ENCODE peak calls at places on chromosomes 7 and 10, in eight cellular contexts. One of them, this sample, is unnamed.

GRCh38 chr10:13685885-13686284 is 99.1 kb downstream of the PRPF18 start:
- DNase-seq in H9: no peak
- DNase-seq in heart right ventricle: peak
- DNase-seq in GM23338: no peak
- DNase-seq in IMR-90: no peak
- DNase-seq in WTC11: no peak
- DNase-seq in sigmoid colon: peak
- DNase-seq in dorsolateral prefrontal cortex: no peak
- DNase-seq in this sample: no peak

GRCh38 chr7:130912086-130912909 is 178.3 kb upstream of the KLF14 start:
- DNase-seq in GM23338: no peak
- DNase-seq in IMR-90: peak
- DNase-seq in WTC11: no peak
- DNase-seq in H9: no peak
- DNase-seq in heart right ventricle: no peak
- DNase-seq in sigmoid colon: no peak
- DNase-seq in dorsolateral prefrontal cortex: no peak
- DNase-seq in this sample: no peak

GRCh38 chr7:76122516-76123239 is 74.8 kb downstream of the MDH2 start:
- DNase-seq in sigmoid colon: no peak
- DNase-seq in heart right ventricle: no peak
- DNase-seq in H9: no peak
- DNase-seq in WTC11: no peak
- DNase-seq in dorsolateral prefrontal cortex: no peak
- DNase-seq in IMR-90: no peak
- DNase-seq in GM23338: no peak
- DNase-seq in this sample: no peak

GRCh38 chr10:111773950-111774349 is 409.6 kb downstream of the GPAM start:
- DNase-seq in WTC11: no peak
- DNase-seq in IMR-90: no peak
- DNase-seq in GM23338: no peak
- DNase-seq in dorsolateral prefrontal cortex: no peak
- DNase-seq in H9: no peak
- DNase-seq in heart right ventricle: no peak
- DNase-seq in sigmoid colon: no peak
- DNase-seq in this sample: no peak

GRCh38 chr7:46468753-46469356 is 547.8 kb upstream of the IGFBP3 start:
- DNase-seq in GM23338: peak
- DNase-seq in IMR-90: peak
- DNase-seq in H9: no peak
- DNase-seq in sigmoid colon: no peak
- DNase-seq in dorsolateral prefrontal cortex: no peak
- DNase-seq in WTC11: no peak
- DNase-seq in heart right ventricle: no peak
- DNase-seq in this sample: no peak

GRCh38 chr10:133375357-133376115 is 2.4 kb upstream of the ECHS1 start:
- DNase-seq in dorsolateral prefrontal cortex: no peak
- DNase-seq in WTC11: no peak
- DNase-seq in sigmoid colon: no peak
- DNase-seq in IMR-90: no peak
- DNase-seq in heart right ventricle: no peak
- DNase-seq in GM23338: no peak
- DNase-seq in H9: no peak
- DNase-seq in this sample: no peak

GRCh38 chr7:103348452-103348851 is 1.0 kb downstream of the PSMC2 start:
- DNase-seq in heart right ventricle: no peak
- DNase-seq in H9: no peak
- DNase-seq in dorsolateral prefrontal cortex: no peak
- DNase-seq in WTC11: no peak
- DNase-seq in sigmoid colon: no peak
- DNase-seq in IMR-90: no peak
- DNase-seq in GM23338: no peak
- DNase-seq in this sample: no peak

GRCh38 chr7:38232475-38233366 is 40.7 kb downstream of the TARP start:
- DNase-seq in sigmoid colon: no peak
- DNase-seq in heart right ventricle: no peak
- DNase-seq in WTC11: no peak
- DNase-seq in GM23338: no peak
- DNase-seq in IMR-90: peak
- DNase-seq in H9: no peak
- DNase-seq in dorsolateral prefrontal cortex: no peak
- DNase-seq in this sample: no peak

GRCh38 chr7:100641860-100642533 is 645 bp upstream of the TFR2 start:
- DNase-seq in IMR-90: no peak
- DNase-seq in H9: no peak
- DNase-seq in sigmoid colon: no peak
- DNase-seq in GM23338: no peak
- DNase-seq in WTC11: no peak
- DNase-seq in dorsolateral prefrontal cortex: no peak
- DNase-seq in heart right ventricle: no peak
- DNase-seq in this sample: no peak

GRCh38 chr7:47034180-47034579 is 547.7 kb downstream of the TNS3 start:
- DNase-seq in IMR-90: no peak
- DNase-seq in sigmoid colon: no peak
- DNase-seq in GM23338: no peak
- DNase-seq in WTC11: no peak
- DNase-seq in dorsolateral prefrontal cortex: no peak
- DNase-seq in H9: no peak
- DNase-seq in heart right ventricle: no peak
- DNase-seq in this sample: no peak

GRCh38 chr7:105002-105401 is 87.4 kb upstream of the FAM20C start:
- DNase-seq in GM23338: no peak
- DNase-seq in heart right ventricle: no peak
- DNase-seq in dorsolateral prefrontal cortex: no peak
- DNase-seq in sigmoid colon: no peak
- DNase-seq in WTC11: no peak
- DNase-seq in H9: no peak
- DNase-seq in IMR-90: no peak
- DNase-seq in this sample: no peak

GRCh38 chr7:132497098-132497497 is 79.2 kb downstream of the PLXNA4 start:
- DNase-seq in sigmoid colon: no peak
- DNase-seq in IMR-90: no peak
- DNase-seq in heart right ventricle: no peak
- DNase-seq in WTC11: no peak
- DNase-seq in H9: no peak
- DNase-seq in dorsolateral prefrontal cortex: no peak
- DNase-seq in GM23338: no peak
- DNase-seq in this sample: no peak

GRCh38 chr7:88092676-88092999 is 127.2 kb downstream of the SRI start:
- DNase-seq in dorsolateral prefrontal cortex: no peak
- DNase-seq in sigmoid colon: no peak
- DNase-seq in IMR-90: no peak
- DNase-seq in H9: no peak
- DNase-seq in GM23338: no peak
- DNase-seq in heart right ventricle: no peak
- DNase-seq in WTC11: no peak
- DNase-seq in this sample: no peak

GRCh38 chr7:2641406-2642393 is 9.9 kb downstream of the TTYH3 start:
- DNase-seq in IMR-90: peak
- DNase-seq in WTC11: peak
- DNase-seq in sigmoid colon: peak
- DNase-seq in H9: peak
- DNase-seq in heart right ventricle: peak
- DNase-seq in dorsolateral prefrontal cortex: peak
- DNase-seq in GM23338: peak
- DNase-seq in this sample: no peak

GRCh38 chr7:4803397-4804241 is 28.2 kb downstream of the AP5Z1 start:
- DNase-seq in WTC11: peak
- DNase-seq in dorsolateral prefrontal cortex: no peak
- DNase-seq in GM23338: peak
- DNase-seq in H9: peak
- DNase-seq in IMR-90: no peak
- DNase-seq in sigmoid colon: peak
- DNase-seq in heart right ventricle: no peak
- DNase-seq in this sample: no peak

GRCh38 chr10:50641636-50642035 is 17.9 kb upstream of the SGMS1 start:
- DNase-seq in IMR-90: no peak
- DNase-seq in heart right ventricle: no peak
- DNase-seq in sigmoid colon: no peak
- DNase-seq in GM23338: no peak
- DNase-seq in H9: no peak
- DNase-seq in dorsolateral prefrontal cortex: no peak
- DNase-seq in WTC11: no peak
- DNase-seq in this sample: no peak

GRCh38 chr10:113369185-113369785 is 183.6 kb upstream of the HABP2 start:
- DNase-seq in GM23338: no peak
- DNase-seq in WTC11: no peak
- DNase-seq in heart right ventricle: no peak
- DNase-seq in dorsolateral prefrontal cortex: no peak
- DNase-seq in IMR-90: no peak
- DNase-seq in H9: no peak
- DNase-seq in sigmoid colon: no peak
- DNase-seq in this sample: no peak

GRCh38 chr7:129925416-129926002 is 27.3 kb downstream of the UBE2H start:
- DNase-seq in dorsolateral prefrontal cortex: no peak
- DNase-seq in sigmoid colon: peak
- DNase-seq in H9: no peak
- DNase-seq in WTC11: no peak
- DNase-seq in heart right ventricle: peak
- DNase-seq in IMR-90: peak
- DNase-seq in GM23338: no peak
- DNase-seq in this sample: no peak

GRCh38 chr10:70835895-70836294 is 20.1 kb downstream of the SGPL1 start:
- DNase-seq in H9: no peak
- DNase-seq in IMR-90: peak
- DNase-seq in GM23338: no peak
- DNase-seq in heart right ventricle: no peak
- DNase-seq in WTC11: no peak
- DNase-seq in sigmoid colon: no peak
- DNase-seq in dorsolateral prefrontal cortex: no peak
- DNase-seq in this sample: no peak

GRCh38 chr7:138245216-138245615 is 169.0 kb downstream of the AKR1D1 start:
- DNase-seq in heart right ventricle: no peak
- DNase-seq in GM23338: no peak
- DNase-seq in H9: no peak
- DNase-seq in dorsolateral prefrontal cortex: no peak
- DNase-seq in sigmoid colon: no peak
- DNase-seq in WTC11: no peak
- DNase-seq in IMR-90: no peak
- DNase-seq in this sample: no peak

GRCh38 chr7:26993816-26994810 is 101.7 kb downstream of the HOXA1 start:
- DNase-seq in dorsolateral prefrontal cortex: no peak
- DNase-seq in GM23338: no peak
- DNase-seq in H9: no peak
- DNase-seq in sigmoid colon: no peak
- DNase-seq in heart right ventricle: no peak
- DNase-seq in WTC11: no peak
- DNase-seq in IMR-90: peak
- DNase-seq in this sample: no peak

GRCh38 chr7:115654384-115655181 is 376.0 kb downstream of the TFEC start:
- DNase-seq in WTC11: no peak
- DNase-seq in sigmoid colon: no peak
- DNase-seq in GM23338: no peak
- DNase-seq in heart right ventricle: no peak
- DNase-seq in IMR-90: peak
- DNase-seq in dorsolateral prefrontal cortex: no peak
- DNase-seq in H9: no peak
- DNase-seq in this sample: no peak

DNA sequence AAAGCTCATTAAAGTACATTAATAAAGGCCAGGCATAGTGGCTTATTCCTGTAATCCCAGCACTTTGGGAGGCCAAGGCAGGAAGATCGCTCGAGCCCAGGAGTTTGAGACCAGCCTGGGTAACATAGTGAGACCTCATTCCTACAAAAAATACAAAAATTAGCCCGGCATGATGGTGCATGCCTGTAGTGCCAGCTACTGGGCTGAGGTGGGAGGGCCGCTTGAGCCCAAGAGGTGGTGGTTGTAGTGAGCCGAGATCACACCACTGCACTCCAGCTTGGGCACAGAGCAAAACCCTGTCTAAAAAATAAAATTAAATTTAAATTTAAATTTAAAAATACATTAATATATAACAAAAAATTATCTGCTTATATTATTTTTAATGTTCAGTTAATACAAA is 7.1 kb upstream of the TAS2R39 start:
- DNase-seq in WTC11: no peak
- DNase-seq in heart right ventricle: no peak
- DNase-seq in sigmoid colon: no peak
- DNase-seq in IMR-90: no peak
- DNase-seq in H9: peak
- DNase-seq in GM23338: no peak
- DNase-seq in dorsolateral prefrontal cortex: no peak
- DNase-seq in this sample: no peak
- TF ChIP-seq CTCF in WTC11: no peak
- TF ChIP-seq CTCF in heart right ventricle: no peak
- TF ChIP-seq CTCF in sigmoid colon: no peak
- TF ChIP-seq CTCF in IMR-90: no peak
- TF ChIP-seq CTCF in H9: no peak
- TF ChIP-seq CTCF in GM23338: no peak
- TF ChIP-seq CTCF in dorsolateral prefrontal cortex: no peak
- TF ChIP-seq CTCF in this sample: no peak

GRCh38 chr10:21517134-21517982 is 8.1 kb downstream of the SKIDA1 start:
- DNase-seq in IMR-90: peak
- DNase-seq in WTC11: peak
- DNase-seq in sigmoid colon: peak
- DNase-seq in GM23338: peak
- DNase-seq in dorsolateral prefrontal cortex: no peak
- DNase-seq in H9: peak
- DNase-seq in heart right ventricle: peak
- DNase-seq in this sample: no peak
- TF ChIP-seq CTCF in IMR-90: no peak
- TF ChIP-seq CTCF in WTC11: no peak
- TF ChIP-seq CTCF in sigmoid colon: no peak
- TF ChIP-seq CTCF in GM23338: no peak
- TF ChIP-seq CTCF in dorsolateral prefrontal cortex: peak
- TF ChIP-seq CTCF in H9: peak
- TF ChIP-seq CTCF in heart right ventricle: peak
- TF ChIP-seq CTCF in this sample: no peak

GRCh38 chr7:7474436-7474835 is 61.2 kb downstream of the COL28A1 start:
- DNase-seq in H9: no peak
- DNase-seq in dorsolateral prefrontal cortex: no peak
- DNase-seq in IMR-90: no peak
- DNase-seq in GM23338: no peak
- DNase-seq in sigmoid colon: no peak
- DNase-seq in WTC11: no peak
- DNase-seq in heart right ventricle: no peak
- DNase-seq in this sample: no peak
- TF ChIP-seq CTCF in H9: no peak
- TF ChIP-seq CTCF in dorsolateral prefrontal cortex: no peak
- TF ChIP-seq CTCF in IMR-90: no peak
- TF ChIP-seq CTCF in GM23338: no peak
- TF ChIP-seq CTCF in sigmoid colon: no peak
- TF ChIP-seq CTCF in WTC11: no peak
- TF ChIP-seq CTCF in heart right ventricle: no peak
- TF ChIP-seq CTCF in this sample: no peak

DNA sequence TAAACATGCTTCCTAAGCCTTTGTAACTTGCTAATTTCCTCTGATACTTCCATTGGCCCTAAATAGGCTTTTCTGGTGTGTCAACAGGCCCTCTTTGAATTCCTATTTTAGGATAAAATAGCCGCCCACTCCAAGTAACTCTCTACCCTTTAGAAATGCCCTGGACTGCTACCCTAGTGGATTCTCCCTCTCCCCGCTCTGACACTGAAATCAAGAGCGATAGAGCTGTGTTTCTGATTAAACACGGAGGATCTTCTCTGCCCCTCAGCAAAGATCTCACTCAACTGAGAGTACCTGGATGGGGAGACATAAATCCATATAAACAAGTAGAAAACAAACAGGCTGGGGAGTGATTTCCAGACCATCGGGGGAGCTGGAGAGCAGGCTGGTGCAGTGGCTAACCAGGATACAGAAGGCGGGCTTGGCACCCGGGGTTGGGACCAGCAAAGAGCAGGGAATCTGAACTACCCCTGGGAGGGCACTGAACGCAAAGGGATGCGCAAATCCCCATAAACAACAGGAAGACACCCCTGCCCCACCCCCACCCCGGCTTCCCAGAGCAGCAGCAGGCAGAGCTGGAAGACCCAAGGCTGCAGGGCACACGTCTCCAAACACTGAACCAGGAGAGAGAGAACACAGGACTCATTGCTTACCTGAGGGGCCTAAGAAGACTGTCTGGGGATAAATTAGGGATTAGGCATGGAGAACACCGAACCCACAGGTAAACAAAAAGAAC is 2.5 kb downstream of the ASB13 start:
- DNase-seq in WTC11: peak
- DNase-seq in heart right ventricle: no peak
- DNase-seq in H9: peak
- DNase-seq in GM23338: peak
- DNase-seq in dorsolateral prefrontal cortex: no peak
- DNase-seq in IMR-90: no peak
- DNase-seq in sigmoid colon: no peak
- DNase-seq in this sample: no peak
- TF ChIP-seq CTCF in WTC11: no peak
- TF ChIP-seq CTCF in heart right ventricle: no peak
- TF ChIP-seq CTCF in H9: peak
- TF ChIP-seq CTCF in GM23338: peak
- TF ChIP-seq CTCF in dorsolateral prefrontal cortex: no peak
- TF ChIP-seq CTCF in IMR-90: no peak
- TF ChIP-seq CTCF in sigmoid colon: no peak
- TF ChIP-seq CTCF in this sample: no peak